ENCODE peak calls at places on chromosomes 1 and 21, in five cellular contexts. One of them, this sample, is unnamed.

GRCh38 chr1:158007949-158008386 is 14.5 kb downstream of the KIRREL1 start:
- DNase-seq in sigmoid colon: no peak
- DNase-seq in neural crest cell: no peak
- DNase-seq in fibroblast of villous mesenchyme: no peak
- DNase-seq in HCT116: no peak
- DNase-seq in this sample: no peak

GRCh38 chr1:6365047-6365446 is 28.5 kb downstream of the ACOT7 start:
- DNase-seq in HCT116: no peak
- DNase-seq in neural crest cell: no peak
- DNase-seq in sigmoid colon: no peak
- DNase-seq in fibroblast of villous mesenchyme: peak
- DNase-seq in this sample: no peak

GRCh38 chr1:114719424-114719787 is 2.8 kb upstream of the NRAS start:
- DNase-seq in HCT116: no peak
- DNase-seq in fibroblast of villous mesenchyme: no peak
- DNase-seq in sigmoid colon: no peak
- DNase-seq in neural crest cell: no peak
- DNase-seq in this sample: no peak

GRCh38 chr1:215923129-215923824 is 356.2 kb downstream of the KCTD3 start:
- DNase-seq in HCT116: no peak
- DNase-seq in neural crest cell: no peak
- DNase-seq in sigmoid colon: no peak
- DNase-seq in fibroblast of villous mesenchyme: no peak
- DNase-seq in this sample: no peak

GRCh38 chr1:66980745-66981367 is 56.1 kb downstream of the MIER1 start:
- DNase-seq in neural crest cell: no peak
- DNase-seq in sigmoid colon: no peak
- DNase-seq in HCT116: no peak
- DNase-seq in fibroblast of villous mesenchyme: peak
- DNase-seq in this sample: no peak

GRCh38 chr21:45847870-45848269 is 133.7 kb upstream of the COL6A1 start:
- DNase-seq in fibroblast of villous mesenchyme: no peak
- DNase-seq in HCT116: no peak
- DNase-seq in neural crest cell: no peak
- DNase-seq in sigmoid colon: no peak
- DNase-seq in this sample: no peak

GRCh38 chr1:115348636-115349035 is 10.6 kb upstream of the NGF start:
- DNase-seq in sigmoid colon: no peak
- DNase-seq in fibroblast of villous mesenchyme: no peak
- DNase-seq in neural crest cell: no peak
- DNase-seq in HCT116: no peak
- DNase-seq in this sample: no peak

GRCh38 chr1:200506471-200506870 is 96.6 kb upstream of the ZNF281 start:
- DNase-seq in sigmoid colon: no peak
- DNase-seq in neural crest cell: no peak
- DNase-seq in fibroblast of villous mesenchyme: no peak
- DNase-seq in HCT116: no peak
- DNase-seq in this sample: no peak

GRCh38 chr1:153190373-153190772 is 12.9 kb upstream of the LELP1 start:
- DNase-seq in sigmoid colon: no peak
- DNase-seq in neural crest cell: no peak
- DNase-seq in fibroblast of villous mesenchyme: no peak
- DNase-seq in HCT116: peak
- DNase-seq in this sample: no peak

GRCh38 chr1:6103854-6104530 is 58.3 kb downstream of the KCNAB2 start:
- DNase-seq in sigmoid colon: peak
- DNase-seq in neural crest cell: no peak
- DNase-seq in fibroblast of villous mesenchyme: no peak
- DNase-seq in HCT116: no peak
- DNase-seq in this sample: no peak

GRCh38 chr1:170927955-170928850 is 7.1 kb upstream of the MROH9 start:
- DNase-seq in sigmoid colon: no peak
- DNase-seq in HCT116: no peak
- DNase-seq in neural crest cell: no peak
- DNase-seq in fibroblast of villous mesenchyme: peak
- DNase-seq in this sample: no peak

GRCh38 chr1:218454700-218455282 is 109.7 kb downstream of the TGFB2 start:
- DNase-seq in sigmoid colon: no peak
- DNase-seq in neural crest cell: no peak
- DNase-seq in HCT116: no peak
- DNase-seq in fibroblast of villous mesenchyme: peak
- DNase-seq in this sample: no peak

GRCh38 chr1:240230821-240231220 is 139.1 kb downstream of the FMN2 start:
- DNase-seq in HCT116: no peak
- DNase-seq in sigmoid colon: no peak
- DNase-seq in fibroblast of villous mesenchyme: no peak
- DNase-seq in neural crest cell: no peak
- DNase-seq in this sample: no peak

GRCh38 chr1:236451796-236452373 is 57.8 kb downstream of the EDARADD start:
- DNase-seq in sigmoid colon: no peak
- DNase-seq in fibroblast of villous mesenchyme: peak
- DNase-seq in HCT116: peak
- DNase-seq in neural crest cell: no peak
- DNase-seq in this sample: peak

GRCh38 chr21:35475006-35475405 is 425.9 kb upstream of the RUNX1 start:
- DNase-seq in sigmoid colon: no peak
- DNase-seq in HCT116: no peak
- DNase-seq in fibroblast of villous mesenchyme: no peak
- DNase-seq in neural crest cell: no peak
- DNase-seq in this sample: peak

GRCh38 chr1:184479435-184480202 is 92.8 kb downstream of the C1orf21 start:
- DNase-seq in sigmoid colon: no peak
- DNase-seq in HCT116: no peak
- DNase-seq in fibroblast of villous mesenchyme: no peak
- DNase-seq in neural crest cell: no peak
- DNase-seq in this sample: no peak

GRCh38 chr1:184768467-184768866 is 13.8 kb upstream of the EDEM3 start:
- DNase-seq in fibroblast of villous mesenchyme: no peak
- DNase-seq in HCT116: no peak
- DNase-seq in neural crest cell: no peak
- DNase-seq in sigmoid colon: no peak
- DNase-seq in this sample: no peak

GRCh38 chr1:61182049-61182448 is 99.7 kb downstream of the NFIA start:
- DNase-seq in sigmoid colon: no peak
- DNase-seq in HCT116: no peak
- DNase-seq in fibroblast of villous mesenchyme: peak
- DNase-seq in neural crest cell: no peak
- DNase-seq in this sample: no peak

GRCh38 chr1:183870351-183871077 is 65.6 kb downstream of the RGL1 start:
- DNase-seq in sigmoid colon: peak
- DNase-seq in fibroblast of villous mesenchyme: peak
- DNase-seq in HCT116: no peak
- DNase-seq in neural crest cell: no peak
- DNase-seq in this sample: peak

GRCh38 chr1:161549652-161550051 is at the start of gene FCGR3A:
- DNase-seq in fibroblast of villous mesenchyme: no peak
- DNase-seq in sigmoid colon: no peak
- DNase-seq in neural crest cell: no peak
- DNase-seq in HCT116: no peak
- DNase-seq in this sample: no peak

DNA sequence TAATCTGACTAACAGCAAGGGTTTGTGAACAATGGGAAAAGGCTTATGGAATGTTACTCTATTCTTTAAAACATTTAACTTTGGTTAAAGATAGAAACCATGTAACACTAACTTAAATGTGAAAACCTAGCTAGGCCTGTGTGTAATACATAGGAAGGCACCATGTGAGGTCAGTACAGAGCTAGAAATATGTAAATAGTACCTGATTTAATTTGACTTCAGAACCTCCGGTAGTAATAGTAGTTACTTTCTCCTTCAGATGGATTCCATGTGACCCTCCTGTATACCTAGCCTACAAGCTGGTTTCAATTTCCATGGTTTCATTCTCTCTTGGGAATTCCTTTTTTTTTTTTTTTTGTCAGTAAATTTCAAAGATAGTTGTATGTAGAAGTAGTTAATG is 1.3 kb downstream of the MTF2 start:
- DNase-seq in fibroblast of villous mesenchyme: peak
- DNase-seq in HCT116: peak
- DNase-seq in sigmoid colon: no peak
- DNase-seq in neural crest cell: no peak
- DNase-seq in this sample: no peak
- TF ChIP-seq CTCF in fibroblast of villous mesenchyme: peak
- TF ChIP-seq CTCF in HCT116: peak
- TF ChIP-seq CTCF in sigmoid colon: no peak
- TF ChIP-seq CTCF in neural crest cell: peak
- TF ChIP-seq CTCF in this sample: no peak

GRCh38 chr1:28604962-28605361 is 12.9 kb downstream of the RAB42 start:
- DNase-seq in HCT116: no peak
- DNase-seq in sigmoid colon: no peak
- DNase-seq in fibroblast of villous mesenchyme: no peak
- DNase-seq in neural crest cell: no peak
- DNase-seq in this sample: no peak
- TF ChIP-seq CTCF in HCT116: no peak
- TF ChIP-seq CTCF in sigmoid colon: no peak
- TF ChIP-seq CTCF in fibroblast of villous mesenchyme: no peak
- TF ChIP-seq CTCF in neural crest cell: no peak
- TF ChIP-seq CTCF in this sample: no peak

DNA sequence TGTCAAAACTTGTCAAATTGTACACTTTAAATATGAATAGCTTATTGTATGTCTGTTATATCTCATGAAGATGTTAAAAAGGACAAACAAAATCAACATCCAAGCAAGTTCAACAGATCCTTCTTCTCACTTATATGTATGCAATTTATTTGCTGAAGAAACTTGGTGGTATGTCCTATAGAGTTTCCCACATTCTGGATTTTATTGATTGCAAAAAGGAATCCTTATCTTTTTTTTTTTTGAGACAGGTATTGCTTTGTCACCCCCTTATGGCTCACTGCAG is 5.6 kb upstream of the RABGAP1L start:
- DNase-seq in HCT116: no peak
- DNase-seq in sigmoid colon: no peak
- DNase-seq in neural crest cell: no peak
- DNase-seq in fibroblast of villous mesenchyme: no peak
- DNase-seq in this sample: no peak
- TF ChIP-seq CTCF in HCT116: no peak
- TF ChIP-seq CTCF in sigmoid colon: no peak
- TF ChIP-seq CTCF in neural crest cell: no peak
- TF ChIP-seq CTCF in fibroblast of villous mesenchyme: no peak
- TF ChIP-seq CTCF in this sample: no peak

DNA sequence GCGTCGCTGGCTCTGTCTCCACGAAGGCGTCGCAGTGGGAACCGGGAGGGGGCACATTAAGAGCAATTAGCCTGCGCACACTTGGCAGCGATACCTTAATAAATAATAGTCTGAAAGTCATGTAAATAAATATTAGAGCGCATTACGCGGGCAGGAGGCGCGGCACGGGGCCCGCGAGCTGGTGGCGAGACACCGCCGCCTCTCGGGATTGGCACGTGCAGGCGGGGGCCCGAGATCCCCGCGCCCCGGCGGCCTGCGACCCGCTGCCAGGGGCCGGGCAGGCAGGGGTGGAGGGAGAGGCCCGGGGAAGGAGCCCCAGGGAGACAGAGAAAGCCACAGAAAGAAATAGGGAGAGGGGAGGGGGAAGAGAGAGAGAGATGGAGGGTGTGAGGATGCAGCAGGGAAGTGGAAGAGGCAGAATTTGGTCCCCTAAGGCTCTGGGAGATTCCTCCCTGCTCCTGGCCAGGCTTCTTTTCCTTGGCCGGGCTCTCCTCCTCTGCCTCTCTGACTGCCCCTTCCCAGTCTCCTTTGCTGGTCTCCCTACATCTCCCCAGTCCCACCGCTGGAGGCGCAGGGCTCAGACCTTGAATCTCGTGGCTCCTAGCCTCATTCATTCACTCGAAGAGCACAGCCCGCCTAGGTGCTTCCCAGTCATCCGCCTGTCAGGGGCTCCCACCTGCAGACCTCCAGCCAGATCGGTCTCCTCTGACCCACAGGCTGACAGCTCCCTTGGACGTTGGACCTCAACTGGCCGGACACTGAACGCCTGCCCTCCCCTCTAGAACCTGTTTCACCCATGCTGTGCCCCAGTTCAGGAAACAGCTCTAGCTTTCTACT is 76.3 kb downstream of the VWA5B1 start:
- DNase-seq in fibroblast of villous mesenchyme: peak
- DNase-seq in neural crest cell: peak
- DNase-seq in sigmoid colon: no peak
- DNase-seq in HCT116: no peak
- DNase-seq in this sample: peak
- TF ChIP-seq CTCF in fibroblast of villous mesenchyme: peak
- TF ChIP-seq CTCF in neural crest cell: peak
- TF ChIP-seq CTCF in sigmoid colon: peak
- TF ChIP-seq CTCF in HCT116: no peak
- TF ChIP-seq CTCF in this sample: peak

GRCh38 chr1:111758373-111758772 is 2.7 kb downstream of the DDX20 start:
- DNase-seq in HCT116: no peak
- DNase-seq in fibroblast of villous mesenchyme: no peak
- DNase-seq in sigmoid colon: no peak
- DNase-seq in neural crest cell: no peak
- DNase-seq in this sample: no peak
- TF ChIP-seq CTCF in HCT116: no peak
- TF ChIP-seq CTCF in fibroblast of villous mesenchyme: peak
- TF ChIP-seq CTCF in sigmoid colon: no peak
- TF ChIP-seq CTCF in neural crest cell: no peak
- TF ChIP-seq CTCF in this sample: no peak

DNA sequence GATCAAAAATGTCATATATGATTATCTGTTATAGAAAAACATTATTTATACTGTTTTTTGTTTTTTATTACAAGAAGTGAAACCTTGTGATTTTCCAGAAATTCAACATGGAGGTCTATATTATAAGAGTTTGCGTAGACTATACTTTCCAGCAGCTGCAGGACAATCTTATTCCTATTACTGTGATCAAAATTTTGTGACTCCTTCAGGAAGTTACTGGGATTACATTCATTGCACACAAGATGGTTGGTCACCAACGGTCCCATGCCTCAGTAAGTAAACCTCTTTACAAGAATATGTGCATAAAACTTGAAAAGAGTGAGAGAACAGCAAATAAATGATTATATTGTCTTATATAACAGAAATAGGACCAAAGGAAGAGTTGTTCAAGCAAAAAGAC is 14.5 kb downstream of the CFHR4 start:
- DNase-seq in neural crest cell: no peak
- DNase-seq in HCT116: no peak
- DNase-seq in sigmoid colon: no peak
- DNase-seq in fibroblast of villous mesenchyme: no peak
- DNase-seq in this sample: no peak
- TF ChIP-seq CTCF in neural crest cell: peak
- TF ChIP-seq CTCF in HCT116: no peak
- TF ChIP-seq CTCF in sigmoid colon: no peak
- TF ChIP-seq CTCF in fibroblast of villous mesenchyme: no peak
- TF ChIP-seq CTCF in this sample: no peak

DNA sequence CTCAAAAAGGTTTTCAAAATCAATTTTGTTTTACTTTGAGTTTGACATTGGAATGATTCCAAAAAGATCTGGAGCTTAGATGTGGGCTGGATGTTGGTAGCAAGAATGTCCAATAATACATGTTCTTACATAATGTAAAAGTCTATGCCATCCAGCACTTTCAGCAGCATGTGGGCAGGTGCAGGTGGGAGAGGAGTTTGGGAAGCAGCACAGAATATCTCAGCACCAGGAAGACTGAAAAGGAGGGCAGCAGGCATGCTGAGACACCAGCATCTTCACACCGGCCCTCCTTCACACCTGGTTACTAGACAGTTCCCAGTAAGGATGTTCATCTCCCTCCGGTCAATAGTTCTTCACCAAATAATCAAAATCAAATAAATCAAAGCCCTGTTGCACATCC is 166.6 kb downstream of the ZBTB18 start:
- DNase-seq in HCT116: no peak
- DNase-seq in sigmoid colon: no peak
- DNase-seq in neural crest cell: no peak
- DNase-seq in fibroblast of villous mesenchyme: no peak
- DNase-seq in this sample: no peak
- TF ChIP-seq CTCF in HCT116: no peak
- TF ChIP-seq CTCF in sigmoid colon: no peak
- TF ChIP-seq CTCF in neural crest cell: no peak
- TF ChIP-seq CTCF in fibroblast of villous mesenchyme: no peak
- TF ChIP-seq CTCF in this sample: no peak

This sample was measured in adrenal gland.